ENCODE peak calls at places on chromosomes 16 and 17, in four cellular contexts. J is tibial artery, Y is cardiac muscle cell, V is mucosa of descending colon. U is an unnamed sample.
A peak's percentile ranks its signal among the peaks of the same experiment; 100 is the strongest.

GRCh38 chr17:71521724-71522123 is 599.1 kb upstream of the SOX9 start:
- DNase-seq in J (no peak), Y (no peak), V (no peak), U (no peak)

GRCh38 chr16:31135535-31136286 is at the start of gene PRSS8:
- DNase-seq in J (no peak), Y (no peak), V (peak; percentile 95), U (peak; percentile 76)

GRCh38 chr16:57862698-57863433 is 60.6 kb upstream of the KIFC3 start:
- DNase-seq in J (no peak), Y (no peak), V (peak; percentile 10), U (no peak)

GRCh38 chr17:42017866-42018200 is 594 bp upstream of the DNAJC7 start:
- DNase-seq in J (no peak), Y (no peak), V (peak; percentile 63), U (no peak)

GRCh38 chr17:44097110-44097810 is 26.2 kb downstream of the HDAC5 start:
- DNase-seq in J (no peak), Y (peak; percentile 54), V (no peak), U (peak; percentile 75)

GRCh38 chr17:47843391-47843730 is 2.3 kb upstream of the SCRN2 start:
- DNase-seq in J (no peak), Y (no peak), V (no peak), U (no peak)

GRCh38 chr16:73163238-73163795 is 115.4 kb upstream of the ZFHX3 start:
- DNase-seq in J (no peak), Y (peak; percentile 27), V (no peak), U (no peak)

GRCh38 chr16:12455287-12455798 is 348.3 kb downstream of the CPPED1 start:
- DNase-seq in J (no peak), Y (peak; percentile 67), V (peak; percentile 73), U (peak; percentile 67)

GRCh38 chr17:40060887-40061480 is 1.8 kb upstream of the THRA start:
- DNase-seq in J (no peak), Y (no peak), V (no peak), U (no peak)

GRCh38 chr16:71402674-71403073 is 39.2 kb downstream of the TLE7 start:
- DNase-seq in J (no peak), Y (no peak), V (no peak), U (no peak)

GRCh38 chr17:14019186-14019956 is 49.9 kb upstream of the COX10 start:
- DNase-seq in J (no peak), Y (peak; percentile 66), V (peak; percentile 3), U (no peak)

GRCh38 chr17:43917348-43918025 is 10.2 kb upstream of the MPP2 start:
- DNase-seq in J (no peak), Y (peak; percentile 45), V (peak; percentile 81), U (peak; percentile 76)

GRCh38 chr17:58329035-58329807 is 626 bp upstream of the TSPOAP1 start:
- DNase-seq in J (peak; percentile 53), Y (no peak), V (peak; percentile 44), U (peak; percentile 61)

GRCh38 chr16:85687651-85688471 is 893 bp downstream of the GINS2 start:
- DNase-seq in J (no peak), Y (no peak), V (peak; percentile 44), U (no peak)

GRCh38 chr17:81385320-81386111 is 9.7 kb upstream of the BAHCC1 start:
- DNase-seq in J (no peak), Y (peak; percentile 45), V (no peak), U (no peak)

GRCh38 chr17:75516619-75517276 is 420 bp downstream of the TSEN54 start:
- DNase-seq in J (no peak), Y (peak; percentile 27), V (peak; percentile 59), U (peak; percentile 50)

GRCh38 chr17:980406-981291 is 1.1 kb upstream of the NXN start:
- DNase-seq in J (peak; percentile 76), Y (peak; percentile 89), V (peak; percentile 79), U (peak; percentile 77)

GRCh38 chr17:2957631-2958286 is 105.6 kb downstream of the OR1D5 start:
- DNase-seq in J (no peak), Y (peak; percentile 53), V (no peak), U (no peak)

GRCh38 chr16:88351521-88352101 is 31.1 kb upstream of the ZNF469 start:
- DNase-seq in J (no peak), Y (no peak), V (no peak), U (no peak)

GRCh38 chr16:88350922-88351321 is 31.8 kb upstream of the ZNF469 start:
- DNase-seq in J (no peak), Y (no peak), V (no peak), U (no peak)

GRCh38 chr16:88353691-88354090 is 29.1 kb upstream of the ZNF469 start:
- DNase-seq in J (no peak), Y (no peak), V (no peak), U (no peak)

GRCh38 chr16:88353232-88353631 is 29.5 kb upstream of the ZNF469 start:
- DNase-seq in J (no peak), Y (no peak), V (no peak), U (no peak)

DNA sequence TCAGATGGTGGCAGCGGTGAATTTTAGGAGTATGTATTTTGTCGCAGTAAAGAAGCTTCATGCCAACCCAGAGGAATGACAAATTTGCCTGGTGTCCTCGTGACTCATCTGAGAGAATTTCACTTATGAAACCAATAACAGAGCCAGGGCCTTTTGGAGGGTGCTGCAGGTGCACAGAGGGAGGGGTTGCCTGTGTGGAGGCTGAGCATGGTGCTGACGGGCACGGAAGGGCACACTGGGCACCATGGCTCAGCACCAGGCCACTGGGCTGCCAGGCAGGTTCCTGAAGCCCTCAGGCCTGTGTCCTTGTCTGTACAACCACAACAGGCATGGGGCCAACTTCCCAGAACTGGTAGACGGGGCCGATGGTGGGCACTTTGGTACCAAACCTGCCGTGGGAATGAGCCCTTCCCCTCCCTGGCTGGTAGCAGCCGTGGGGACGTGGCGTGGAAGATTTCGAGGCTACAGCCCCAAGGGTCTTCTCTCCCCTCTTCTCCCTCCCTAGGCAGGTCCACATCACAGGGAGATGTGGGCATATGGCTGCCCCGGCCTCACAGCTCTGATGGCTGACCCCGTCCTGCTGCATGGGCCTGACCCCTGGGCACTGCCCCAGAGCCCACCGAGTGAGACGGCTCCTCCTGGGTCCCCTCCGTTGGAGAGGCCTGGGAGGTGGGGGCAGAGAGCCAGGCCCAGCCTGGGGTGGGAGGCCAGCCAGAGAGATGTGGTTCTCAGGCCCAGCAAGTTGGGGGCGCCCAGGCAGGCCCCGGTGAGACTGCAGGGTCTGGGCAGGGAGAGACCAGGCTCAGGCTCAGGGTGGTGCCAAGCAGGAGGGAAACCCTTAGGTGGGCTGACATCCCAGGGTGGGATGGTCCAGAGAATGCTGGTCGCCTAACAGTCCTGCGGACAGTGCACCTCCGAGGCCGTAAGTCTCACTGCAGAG is 30.2 kb upstream of the ZNF469 start:
- DNase-seq in J (no peak), Y (no peak), V (no peak), U (no peak)
- H3K36me3 ChIP-seq in J (no peaks in the 10 kb centered on the region), Y (no peaks in the 10 kb centered on the region), V (no peaks in the 10 kb centered on the region), U (no peaks in the 10 kb centered on the region)

GRCh38 chr17:50221500-50222480 is 20.4 kb upstream of the COL1A1 start:
- DNase-seq in J (peak; percentile 84), Y (peak; percentile 78), V (no peak), U (no peak)
- H3K4me3 ChIP-seq in J (no peak overlapping the region), Y (no peak overlapping the region), V (no peak overlapping the region), U (no peak overlapping the region)

GRCh38 chr17:27206447-27206846 is 87.5 kb upstream of the WSB1 start:
- DNase-seq in J (no peak), Y (no peak), V (peak; percentile 45), U (peak; percentile 14)
- TF ChIP-seq CTCF in J (no peak), Y (peak; percentile 38), V (no peak), U (peak; percentile 31)

GRCh38 chr17:45111838-45112237 is 20.5 kb downstream of the PLCD3 start:
- DNase-seq in J (no peak), Y (no peak), V (no peak), U (no peak)

GRCh38 chr17:45114117-45114932 is 18.0 kb downstream of the PLCD3 start:
- DNase-seq in J (no peak), Y (no peak), V (no peak), U (no peak)

GRCh38 chr17:45113424-45113754 is 18.9 kb downstream of the PLCD3 start:
- DNase-seq in J (no peak), Y (no peak), V (no peak), U (no peak)

GRCh38 chr17:45110676-45111611 is 21.4 kb downstream of the PLCD3 start:
- DNase-seq in J (peak; percentile 63), Y (no peak), V (no peak), U (no peak)

GRCh38 chr17:45112559-45113423 is 19.5 kb downstream of the PLCD3 start:
- DNase-seq in J (no peak), Y (no peak), V (no peak), U (no peak)
- H3K36me3 ChIP-seq in J (peaks cover 38% of the 10 kb centered on the region), Y (no peaks in the 10 kb centered on the region), V (no peaks in the 10 kb centered on the region), U (peaks cover 19% of the 10 kb centered on the region)

GRCh38 chr17:28407130-28407973 is 1.3 kb upstream of the SLC46A1 start:
- DNase-seq in J (no peak), Y (no peak), V (no peak), U (peak; percentile 84)
- H3K4me3 ChIP-seq in J (no peak overlapping the region), Y (no peak overlapping the region), V (no peak overlapping the region), U (no peak overlapping the region)

U was measured in WERI-Rb-1.